ENCODE peak calls at places on chromosomes 3 and 15, in ten cellular contexts. Y, B, D, U, T, Z, K, E, H and L are unnamed samples. For H3K27me3 and H3K36me3, the result is how much of the 10 kb centered on the place peaks cover.

GRCh38 chr15:85974348-85974705 is 105.3 kb upstream of the AGBL1 start:
- DNase-seq in Y (no peak), B (no peak), D (no peak), U (no peak), T (no peak), Z (no peak), K (no peak), E (no peak), H (no peak), L (no peak)

GRCh38 chr3:20352547-20353164 is 166.7 kb upstream of the SGO1 start:
- DNase-seq in Y (no peak), B (no peak), D (no peak), U (no peak), T (no peak), Z (no peak), K (no peak), E (no peak), H (no peak), L (peak)

GRCh38 chr3:129703913-129704312 is 97.4 kb upstream of the PLXND1 start:
- DNase-seq in Y (peak), B (no peak), D (no peak), U (no peak), T (no peak), Z (no peak), K (no peak), E (no peak), H (no peak), L (no peak)

GRCh38 chr3:49841126-49841525 is 15.2 kb downstream of the TRAIP start:
- DNase-seq in Y (no peak), B (no peak), D (peak), U (no peak), T (no peak), Z (no peak), K (no peak), E (no peak), H (peak), L (peak)

GRCh38 chr15:79372428-79372827 is 59.7 kb upstream of the MINAR1 start:
- DNase-seq in Y (no peak), B (no peak), D (no peak), U (no peak), T (no peak), Z (no peak), K (no peak), E (no peak), H (no peak), L (no peak)

GRCh38 chr3:149625795-149626194 is 32.0 kb downstream of the WWTR1 start:
- DNase-seq in Y (no peak), B (no peak), D (no peak), U (no peak), T (no peak), Z (no peak), K (no peak), E (no peak), H (no peak), L (no peak)

GRCh38 chr3:179898024-179898423 is 138.7 kb downstream of the PEX5L start:
- DNase-seq in Y (peak), B (no peak), D (peak), U (no peak), T (no peak), Z (no peak), K (no peak), E (no peak), H (peak), L (peak)

GRCh38 chr3:132838477-132838876 is 116.3 kb upstream of the NPHP3 start:
- DNase-seq in Y (no peak), B (no peak), D (no peak), U (no peak), T (no peak), Z (no peak), K (no peak), E (no peak), H (no peak), L (no peak)

GRCh38 chr3:65178703-65179102 is 490.9 kb upstream of the ADAMTS9 start:
- DNase-seq in Y (no peak), B (no peak), D (no peak), U (no peak), T (no peak), Z (no peak), K (no peak), E (no peak), H (no peak), L (no peak)

GRCh38 chr15:101242160-101242998 is 9.5 kb downstream of the CHSY1 start:
- DNase-seq in Y (peak), B (no peak), D (no peak), U (no peak), T (no peak), Z (peak), K (peak), E (no peak), H (peak), L (no peak)

GRCh38 chr3:34364345-34364744 is 565.9 kb downstream of the PDCD6IP start:
- DNase-seq in Y (no peak), B (no peak), D (no peak), U (no peak), T (no peak), Z (no peak), K (no peak), E (no peak), H (no peak), L (peak)

GRCh38 chr3:148873270-148873927 is 8.3 kb downstream of the CPA3 start:
- DNase-seq in Y (no peak), B (no peak), D (no peak), U (no peak), T (no peak), Z (no peak), K (no peak), E (no peak), H (no peak), L (no peak)

GRCh38 chr3:107269081-107269480 is 108.2 kb upstream of the CCDC54 start:
- DNase-seq in Y (no peak), B (no peak), D (no peak), U (no peak), T (no peak), Z (no peak), K (no peak), E (no peak), H (no peak), L (no peak)

GRCh38 chr3:101720851-101721649 is 3.4 kb upstream of the CEP97 start:
- DNase-seq in Y (peak), B (no peak), D (no peak), U (no peak), T (no peak), Z (no peak), K (peak), E (no peak), H (peak), L (no peak)

GRCh38 chr15:38600241-38600640 is 35.6 kb upstream of the RASGRP1 start:
- DNase-seq in Y (no peak), B (no peak), D (no peak), U (no peak), T (no peak), Z (no peak), K (no peak), E (no peak), H (peak), L (no peak)

GRCh38 chr3:124591699-124592098 is 138.6 kb upstream of the UMPS start:
- DNase-seq in Y (no peak), B (no peak), D (no peak), U (no peak), T (no peak), Z (no peak), K (no peak), E (no peak), H (no peak), L (no peak)
- H3K27me3 ChIP-seq in Y (under half), B (under half), D (under half), U (under half), T (under half), Z (under half), K (under half), E (under half), H (under half), L (under half)

GRCh38 chr3:197471221-197472010 is 84.4 kb downstream of the BDH1 start:
- DNase-seq in Y (no peak), B (no peak), D (no peak), U (no peak), T (no peak), Z (no peak), K (no peak), E (no peak), H (no peak), L (no peak)
- H3K4me3 ChIP-seq in Y (no peak), B (no peak), D (no peak), U (no peak), T (no peak), Z (no peak), K (no peak), E (no peak), H (no peak), L (no peak)

DNA sequence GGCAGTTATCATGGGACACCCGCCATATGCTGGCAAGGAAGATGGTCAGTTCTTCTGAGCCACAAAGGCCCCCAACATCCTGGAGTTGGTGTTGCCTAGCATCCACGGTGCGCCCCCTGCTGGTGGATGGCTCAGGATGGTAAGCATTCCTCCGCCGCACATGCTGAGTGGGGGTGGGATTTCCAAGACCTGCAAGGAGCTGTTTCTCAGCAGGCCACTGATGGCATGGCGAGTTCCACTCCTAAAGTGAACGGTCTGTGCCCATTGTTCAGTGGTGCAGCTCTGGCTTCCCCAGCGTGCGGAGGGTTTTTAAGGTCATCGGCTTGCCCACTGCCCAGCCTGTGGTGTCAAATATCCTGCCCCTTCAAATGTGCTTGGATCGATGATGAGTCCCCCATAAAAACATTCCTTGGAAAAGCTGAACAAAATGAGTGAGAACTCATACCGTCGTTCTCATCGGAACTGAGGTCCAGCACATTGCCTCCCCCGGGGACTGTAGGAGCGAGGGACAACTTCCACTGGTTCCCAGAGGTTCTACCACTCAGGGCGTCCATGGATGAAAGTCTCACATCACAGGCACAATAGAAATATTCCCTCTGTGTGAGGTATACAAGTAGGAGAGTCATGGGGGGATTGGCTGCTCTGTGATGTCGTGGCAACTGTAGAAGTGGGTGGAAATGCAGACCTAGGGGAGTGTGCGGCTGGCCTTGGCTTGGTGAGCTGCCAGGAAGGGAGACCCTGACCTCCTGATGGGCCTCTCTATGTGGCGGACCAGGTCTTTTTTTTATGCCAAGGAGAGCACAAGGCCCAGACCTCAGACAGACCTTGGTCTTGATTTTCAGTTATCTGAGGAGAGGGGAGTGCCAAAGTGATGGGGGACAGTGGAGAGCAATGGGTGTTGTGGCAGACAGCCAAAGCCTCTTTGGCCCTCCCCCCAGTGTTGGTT is 102.0 kb downstream of the SNRPN start:
- DNase-seq in Y (no peak), B (peak), D (no peak), U (no peak), T (no peak), Z (no peak), K (no peak), E (no peak), H (no peak), L (peak)
- H3K36me3 ChIP-seq in Y (half or more), B (under half), D (under half), U (half or more), T (half or more), Z (half or more), K (under half), E (half or more), H (half or more), L (half or more)

DNA sequence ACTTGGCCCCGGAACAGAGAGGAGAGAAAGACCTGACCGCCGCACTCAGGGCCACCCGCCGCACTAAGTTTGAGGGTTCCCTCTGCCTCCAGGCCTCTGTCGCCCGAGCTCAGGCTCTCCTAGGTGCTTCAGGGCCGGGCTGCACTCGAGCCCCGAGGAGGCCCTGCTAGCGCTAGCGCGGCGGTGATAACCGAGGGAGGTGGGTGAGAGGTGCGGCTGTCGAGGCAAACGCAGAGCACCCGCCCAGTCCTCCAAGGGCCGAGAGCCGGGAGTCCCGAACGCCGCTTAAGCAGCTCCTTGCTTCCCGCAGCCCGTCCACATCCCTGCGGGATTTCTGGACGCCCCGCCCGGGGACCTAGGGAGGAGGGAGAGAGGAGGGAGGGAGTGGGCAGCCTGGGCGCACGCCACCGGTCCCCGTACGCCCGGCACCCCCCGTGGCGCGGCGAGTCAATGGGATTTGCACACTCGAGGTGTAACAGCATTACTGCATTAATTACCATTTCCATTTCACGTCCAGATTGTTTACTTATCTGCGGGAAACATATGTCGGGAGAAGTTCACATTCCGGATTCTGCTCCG is 6.8 kb downstream of the SOX14 start:
- DNase-seq in Y (no peak), B (no peak), D (no peak), U (no peak), T (no peak), Z (no peak), K (no peak), E (no peak), H (no peak), L (peak)
- H3K27me3 ChIP-seq in Y (half or more), B (under half), D (half or more), U (under half), T (half or more), Z (under half), K (under half), E (half or more), H (under half), L (half or more)

DNA sequence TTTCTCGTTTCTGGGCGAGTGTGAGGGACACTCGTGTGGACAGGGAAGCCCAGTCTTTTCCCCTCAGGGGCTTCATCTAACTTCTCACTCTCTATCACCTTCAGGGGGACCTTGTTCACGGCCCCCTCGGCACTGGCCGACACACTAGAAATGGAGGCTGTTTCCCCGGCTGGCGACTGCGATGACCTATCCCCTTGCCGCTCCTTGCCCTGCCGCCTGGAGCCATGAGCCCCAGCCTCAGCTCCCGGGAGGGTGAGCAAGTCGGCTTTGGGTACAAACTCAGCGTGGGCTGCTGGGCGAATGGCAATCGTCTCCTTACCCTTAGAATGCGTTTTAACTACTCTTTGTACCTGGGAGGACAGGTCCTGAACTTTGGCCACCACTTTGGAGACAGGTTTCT is 41.0 kb downstream of the FMN1 start:
- DNase-seq in Y (no peak), B (no peak), D (no peak), U (no peak), T (no peak), Z (no peak), K (no peak), E (no peak), H (no peak), L (no peak)
- H3K4me3 ChIP-seq in Y (no peak), B (no peak), D (no peak), U (no peak), T (peak), Z (no peak), K (no peak), E (peak), H (no peak), L (no peak)

GRCh38 chr3:119433613-119434325 is 29.6 kb downstream of the TMEM39A start:
- DNase-seq in Y (peak), B (no peak), D (no peak), U (no peak), T (no peak), Z (no peak), K (no peak), E (no peak), H (no peak), L (no peak)
- H3K36me3 ChIP-seq in Y (half or more), B (under half), D (half or more), U (under half), T (half or more), Z (half or more), K (under half), E (half or more), H (half or more), L (under half)

DNA sequence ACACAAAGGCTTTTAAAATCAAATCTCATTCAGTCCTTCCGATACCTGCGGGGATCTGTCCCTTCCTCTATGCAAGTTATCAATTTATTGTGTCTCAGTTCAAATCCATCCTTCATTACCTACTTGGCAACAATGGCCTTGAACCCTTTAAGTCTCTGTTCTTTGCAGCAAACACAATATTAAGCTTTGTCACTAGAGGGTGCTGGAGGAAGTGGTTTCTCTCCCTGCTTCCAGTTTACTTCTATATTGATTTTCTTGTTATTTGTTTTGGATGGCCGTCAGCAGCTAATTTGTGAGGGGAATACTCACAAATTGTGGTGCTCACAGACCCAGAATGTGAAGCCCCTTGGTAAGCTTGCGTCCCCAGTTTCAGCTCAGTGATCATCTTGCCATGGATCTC is 278.3 kb downstream of the FGF12 start:
- DNase-seq in Y (no peak), B (no peak), D (no peak), U (no peak), T (no peak), Z (no peak), K (no peak), E (no peak), H (peak), L (peak)
- H3K27me3 ChIP-seq in Y (under half), B (under half), D (under half), U (under half), T (under half), Z (under half), K (under half), E (under half), H (under half), L (under half)

GRCh38 chr3:139111392-139112229 is 66.9 kb upstream of the PRR23C start:
- DNase-seq in Y (peak), B (peak), D (peak), U (peak), T (no peak), Z (peak), K (peak), E (peak), H (peak), L (peak)
- H3K4me3 ChIP-seq in Y (no peak), B (no peak), D (no peak), U (no peak), T (no peak), Z (no peak), K (no peak), E (no peak), H (no peak), L (no peak)